ENCODE peak calls at places on chromosomes 13 and 19, in four cellular contexts. N is mammary epithelial cell, V is SJSA1, S is fibroblast of lung. O is an unnamed sample.

GRCh38 chr19:31286491-31286890 is 62.7 kb downstream of the TSHZ3 start:
- DNase-seq in N (no peak), V (no peak), S (no peak), O (no peak)

GRCh38 chr13:33014291-33014690 is 1.9 kb upstream of the KL start:
- DNase-seq in N (no peak), V (no peak), S (peak), O (no peak)

GRCh38 chr13:73809561-73809960 is 324.6 kb downstream of the KLF12 start:
- DNase-seq in N (peak), V (peak), S (peak), O (no peak)

GRCh38 chr13:75458696-75459422 is 23.1 kb downstream of the TBC1D4 start:
- DNase-seq in N (peak), V (no peak), S (no peak), O (no peak)

GRCh38 chr19:55373993-55374757 is 2.5 kb upstream of the TMEM190 start:
- DNase-seq in N (no peak), V (peak), S (peak), O (no peak)

GRCh38 chr19:4744451-4745170 is 21.0 kb upstream of the DPP9 start:
- DNase-seq in N (peak), V (no peak), S (peak), O (no peak)

GRCh38 chr13:24982333-24982999 is 113.5 kb upstream of the PABPC3 start:
- DNase-seq in N (no peak), V (no peak), S (no peak), O (peak)

GRCh38 chr19:31338069-31338767 is 11.0 kb downstream of the TSHZ3 start:
- DNase-seq in N (no peak), V (peak), S (peak), O (no peak)

GRCh38 chr13:65926750-65927171 is 1303.4 kb downstream of the PCDH9 start:
- DNase-seq in N (no peak), V (no peak), S (no peak), O (no peak)

GRCh38 chr13:78660130-78660857 is 1.3 kb upstream of the OBI1 start:
- DNase-seq in N (no peak), V (peak), S (peak), O (no peak)

GRCh38 chr19:31332096-31332495 is 17.1 kb downstream of the TSHZ3 start:
- DNase-seq in N (no peak), V (peak), S (peak), O (no peak)

GRCh38 chr13:39578821-39579291 is 24.1 kb downstream of the LHFPL6 start:
- DNase-seq in N (no peak), V (peak), S (no peak), O (no peak)

GRCh38 chr19:8204961-8205360 is 4.2 kb upstream of the CERS4 start:
- DNase-seq in N (no peak), V (no peak), S (no peak), O (no peak)

GRCh38 chr19:5593245-5593962 is 25.7 kb upstream of the TINCR start:
- DNase-seq in N (no peak), V (no peak), S (no peak), O (no peak)

GRCh38 chr13:98961204-98962105 is 16.4 kb downstream of the DOCK9 start:
- DNase-seq in N (peak), V (no peak), S (peak), O (no peak)

GRCh38 chr13:99033814-99034213 is 56.0 kb upstream of the DOCK9 start:
- DNase-seq in N (peak), V (peak), S (no peak), O (no peak)

GRCh38 chr13:67643656-67644055 is 413.5 kb upstream of the PCDH9 start:
- DNase-seq in N (no peak), V (no peak), S (no peak), O (no peak)

GRCh38 chr19:35869327-35870123 is 1.2 kb downstream of the APLP1 start:
- DNase-seq in N (peak), V (peak), S (peak), O (peak)

GRCh38 chr13:76000131-76000530 is 364.0 kb downstream of the LMO7 start:
- DNase-seq in N (no peak), V (no peak), S (no peak), O (no peak)

GRCh38 chr13:31862828-31863227 is 123.5 kb downstream of the RXFP2 start:
- DNase-seq in N (no peak), V (no peak), S (no peak), O (no peak)

GRCh38 chr13:113077566-113077952 is 28.0 kb upstream of the F7 start:
- DNase-seq in N (no peak), V (no peak), S (no peak), O (no peak)

GRCh38 chr19:8150178-8150865 is 930 bp upstream of the FBN3 start:
- DNase-seq in N (no peak), V (no peak), S (no peak), O (no peak)

GRCh38 chr19:58544591-58545285 is 874 bp downstream of the TRIM28 start:
- DNase-seq in N (no peak), V (peak), S (peak), O (no peak)

GRCh38 chr13:60347174-60347573 is 49.8 kb upstream of the TDRD3 start:
- DNase-seq in N (no peak), V (no peak), S (no peak), O (no peak)

GRCh38 chr13:67549331-67549730 is 319.2 kb upstream of the PCDH9 start:
- DNase-seq in N (peak), V (no peak), S (peak), O (no peak)

GRCh38 chr19:49676136-49676689 is 858 bp upstream of the PRMT1 start:
- DNase-seq in N (no peak), V (no peak), S (peak), O (peak)

GRCh38 chr13:45439000-45439399 is 20.8 kb upstream of the SLC25A30 start:
- DNase-seq in N (no peak), V (peak), S (no peak), O (no peak)

GRCh38 chr13:51246411-51247298 is 24.5 kb downstream of the FAM124A start:
- DNase-seq in N (no peak), V (no peak), S (no peak), O (peak)

GRCh38 chr19:456547-457110 is 4.2 kb downstream of the SHC2 start:
- DNase-seq in N (no peak), V (no peak), S (no peak), O (no peak)

DNA sequence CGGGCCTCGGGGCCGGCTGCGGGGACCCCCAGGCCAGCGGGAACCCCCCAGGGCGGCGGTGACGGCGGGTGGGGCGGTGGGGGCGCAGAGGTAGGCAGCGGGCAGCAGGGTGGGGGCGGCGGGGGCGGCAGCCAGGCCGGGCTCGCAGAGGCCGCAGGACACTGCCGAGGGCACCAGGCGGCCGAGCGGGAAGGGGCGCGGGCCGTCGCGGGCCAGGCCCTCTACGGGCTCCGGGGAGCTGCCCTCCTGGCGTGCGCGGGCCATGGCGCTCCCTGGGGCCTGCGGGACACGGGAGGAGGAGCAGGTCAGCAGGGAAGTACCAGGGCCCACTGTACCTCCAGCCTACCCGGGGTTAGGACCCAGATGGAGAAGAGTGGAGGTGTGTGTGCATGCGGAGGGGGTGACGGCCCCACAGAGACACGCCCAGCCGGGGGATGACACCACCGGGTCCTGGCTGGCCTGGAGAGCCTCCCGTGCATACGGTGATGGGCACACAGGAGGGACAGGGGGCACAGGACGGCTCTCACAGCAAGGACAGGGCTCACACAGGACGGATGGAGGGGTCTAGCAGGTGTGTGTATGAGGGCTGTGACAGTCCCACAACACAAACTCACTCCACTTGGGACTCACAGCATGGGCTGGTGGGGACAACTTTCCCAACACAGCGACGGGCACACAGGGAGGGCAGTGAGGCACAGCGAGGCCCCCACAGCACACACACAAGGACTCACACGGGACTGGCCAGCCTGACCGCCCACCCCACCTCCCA is 2.6 kb downstream of the BBC3 start:
- DNase-seq in N (peak), V (peak), S (no peak), O (no peak)
- H3K27ac ChIP-seq in N (no peak), V (peak), S (peak), O (peak)

DNA sequence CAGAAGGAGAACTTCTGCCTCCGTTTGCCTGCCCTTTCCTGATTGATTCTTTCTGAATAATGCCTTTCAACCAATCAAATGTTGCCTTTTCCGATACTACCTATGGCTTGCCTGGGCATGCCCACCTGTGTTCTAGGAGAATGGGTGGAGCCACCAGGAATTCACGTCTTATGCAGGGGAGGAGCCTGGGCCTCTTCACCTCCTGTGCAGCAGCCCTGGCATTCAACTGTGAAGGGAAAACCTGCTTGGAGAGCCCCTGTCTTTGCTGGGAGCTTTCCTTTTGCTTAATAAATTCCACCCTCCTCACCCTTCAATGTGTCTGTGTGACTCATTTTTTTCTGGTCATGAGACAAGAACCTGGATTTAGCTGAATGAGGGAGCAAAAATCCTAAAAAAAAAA is 730.7 kb downstream of the UQCRFS1 start:
- DNase-seq in N (peak), V (no peak), S (peak), O (no peak)
- H3K27ac ChIP-seq in N (peak), V (no peak), S (no peak), O (no peak)

DNA sequence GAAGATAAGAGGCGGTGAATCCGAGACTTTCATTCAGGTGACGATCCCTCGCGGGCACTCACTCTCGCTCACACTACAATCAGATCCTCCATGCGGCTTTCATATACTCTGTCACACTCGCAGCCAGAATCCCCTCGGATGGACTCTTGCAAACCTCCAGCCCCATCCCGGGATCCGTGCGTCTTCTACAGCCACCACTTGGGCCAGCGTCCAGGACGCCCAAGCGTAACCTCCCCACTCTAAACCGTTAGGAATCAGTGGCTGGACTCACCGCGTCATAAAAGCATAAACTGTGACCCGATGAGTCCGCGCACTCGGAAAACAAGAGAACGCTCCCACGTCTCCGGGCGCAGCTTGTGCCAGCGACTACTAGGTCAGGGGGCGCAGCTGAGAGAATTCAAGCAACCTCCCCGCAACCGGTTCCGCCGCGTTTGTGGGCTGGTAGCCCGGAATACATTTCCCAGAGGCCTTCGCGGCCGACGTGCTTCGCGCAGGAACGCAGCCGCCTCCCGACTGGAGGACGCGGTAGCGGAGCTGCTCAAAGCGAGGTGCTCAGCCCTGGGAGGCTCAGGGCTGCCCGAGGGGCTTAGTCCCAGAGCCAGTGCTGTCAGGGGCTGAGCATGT is 27.6 kb downstream of the ZNF607 start:
- DNase-seq in N (peak), V (no peak), S (peak), O (peak)
- H3K27ac ChIP-seq in N (no peak), V (no peak), S (peak), O (peak)

GRCh38 chr13:48185018-48185417 is 48.0 kb upstream of the ITM2B start:
- DNase-seq in N (peak), V (no peak), S (no peak), O (no peak)
- H3K27ac ChIP-seq in N (no peak), V (no peak), S (no peak), O (no peak)

GRCh38 chr19:10228925-10229324 is 2.2 kb downstream of the S1PR2 start:
- DNase-seq in N (no peak), V (no peak), S (peak), O (no peak)
- H3K27ac ChIP-seq in N (no peak), V (no peak), S (peak), O (peak)

DNA sequence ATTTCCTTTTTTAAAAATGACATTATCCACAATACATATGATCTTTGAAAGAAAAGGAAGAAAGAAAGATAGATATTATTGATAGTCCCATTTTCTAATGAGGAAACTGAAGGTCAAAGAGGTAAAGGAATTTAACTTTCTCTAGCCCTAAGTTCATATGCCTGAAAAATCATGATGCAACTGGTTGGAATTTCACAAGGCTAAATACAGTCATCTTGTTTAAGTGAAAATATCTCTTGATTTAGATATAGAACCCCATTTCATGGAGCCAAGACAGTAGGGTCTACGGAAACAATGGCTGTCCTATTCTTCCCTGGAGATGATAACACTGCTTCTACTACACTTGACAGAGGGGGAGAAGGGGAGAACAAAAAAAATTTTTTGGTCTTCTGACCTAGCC is 366.2 kb downstream of the DNAJC15 start:
- DNase-seq in N (no peak), V (no peak), S (no peak), O (no peak)
- H3K27ac ChIP-seq in N (no peak), V (no peak), S (no peak), O (no peak)

DNA sequence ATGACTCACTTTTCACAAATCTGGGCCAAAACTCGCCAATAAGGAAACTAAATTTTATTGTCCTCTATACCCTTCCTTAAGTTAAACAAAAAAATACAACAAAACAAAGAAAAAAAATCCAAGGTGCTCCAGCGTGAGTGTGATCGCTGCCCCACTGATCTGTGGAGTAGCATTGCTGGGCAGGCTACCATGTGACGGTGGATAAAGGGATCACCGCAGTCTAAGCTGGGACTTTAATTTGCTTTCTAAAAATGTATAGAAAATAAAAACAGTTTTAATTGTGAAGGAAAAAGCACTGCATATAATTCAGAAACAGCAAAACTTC is 92.9 kb downstream of the FLT1 start:
- DNase-seq in N (no peak), V (no peak), S (no peak), O (no peak)
- H3K27ac ChIP-seq in N (no peak), V (peak), S (no peak), O (no peak)

DNA sequence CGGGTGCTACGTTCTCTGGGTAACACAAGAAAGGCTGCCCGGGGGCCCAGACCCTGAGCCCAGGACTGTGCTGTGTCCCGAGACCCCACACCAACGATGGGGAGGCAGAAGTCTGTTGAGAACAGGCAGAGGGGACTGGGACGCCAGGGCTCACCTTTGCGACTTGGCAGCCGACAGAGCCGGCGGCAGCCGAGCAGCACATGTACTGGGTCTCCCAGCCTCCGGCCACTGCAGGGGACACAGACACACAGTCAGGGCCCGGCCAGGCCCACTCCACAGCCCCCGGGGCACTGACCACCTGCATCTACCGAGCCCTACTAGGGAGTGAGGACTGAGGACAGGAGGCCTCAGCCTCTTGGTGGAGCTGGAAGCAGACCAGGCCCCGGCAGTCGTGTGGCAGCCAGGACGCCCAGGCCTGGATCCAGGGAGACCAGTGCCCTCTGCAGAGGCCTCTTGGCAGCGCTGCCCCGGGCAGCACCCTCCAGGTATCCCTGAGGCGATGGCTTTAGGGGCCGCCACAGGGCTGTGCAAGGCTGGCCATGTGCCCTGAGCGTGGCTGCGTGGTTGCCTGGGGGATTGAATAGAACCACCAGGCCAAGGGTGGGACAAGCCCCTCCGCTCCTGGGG is 5.6 kb upstream of the ATP8B3 start:
- DNase-seq in N (no peak), V (no peak), S (no peak), O (no peak)
- H3K27ac ChIP-seq in N (no peak), V (no peak), S (no peak), O (no peak)

O was measured in substantia nigra.